ENCODE peak calls at places on chromosome 5, in ten cellular contexts. A, P, F, B, O, G, Z, V, T and M are unnamed samples.

GRCh38 chr5:146703499-146703898 is 175.1 kb downstream of the PPP2R2B start:
- DNase-seq in A (no peak), P (no peak), F (no peak), B (no peak), O (no peak), G (no peak), Z (no peak), V (no peak), T (no peak), M (no peak)

GRCh38 chr5:98796197-98796972 is 22.9 kb downstream of the RGMB start:
- DNase-seq in A (peak; percentile 69), P (peak; percentile 77), F (peak; percentile 9), B (no peak), O (no peak), G (peak; percentile 71), Z (peak; percentile 69), V (no peak), T (no peak), M (no peak)

GRCh38 chr5:109836280-109836679 is 146.6 kb downstream of the MAN2A1 start:
- DNase-seq in A (no peak), P (no peak), F (no peak), B (no peak), O (no peak), G (no peak), Z (no peak), V (no peak), T (no peak), M (no peak)

GRCh38 chr5:3118321-3118720 is 366.8 kb upstream of the IRX2 start:
- DNase-seq in A (no peak), P (no peak), F (no peak), B (no peak), O (no peak), G (no peak), Z (no peak), V (no peak), T (no peak), M (no peak)

GRCh38 chr5:59358497-59358896 is 535.0 kb downstream of the PDE4D start:
- DNase-seq in A (no peak), P (peak; percentile 14), F (no peak), B (no peak), O (no peak), G (peak; percentile 78), Z (peak; percentile 85), V (no peak), T (no peak), M (no peak)

GRCh38 chr5:173329370-173330150 is 1.3 kb upstream of the STC2 start:
- DNase-seq in A (peak; percentile 89), P (peak; percentile 40), F (no peak), B (no peak), O (no peak), G (peak; percentile 24), Z (no peak), V (no peak), T (no peak), M (no peak)

GRCh38 chr5:135156715-135157404 is 122.8 kb upstream of the PITX1 start:
- DNase-seq in A (no peak), P (no peak), F (no peak), B (no peak), O (no peak), G (no peak), Z (no peak), V (no peak), T (no peak), M (no peak)

GRCh38 chr5:14917719-14918118 is 46.1 kb upstream of the ANKH start:
- DNase-seq in A (no peak), P (no peak), F (no peak), B (no peak), O (no peak), G (no peak), Z (no peak), V (no peak), T (no peak), M (no peak)

GRCh38 chr5:73412597-73412988 is 36.0 kb downstream of the FOXD1 start:
- DNase-seq in A (no peak), P (peak; percentile 86), F (no peak), B (no peak), O (no peak), G (peak; percentile 37), Z (no peak), V (no peak), T (no peak), M (no peak)

GRCh38 chr5:113807384-113808053 is 294.0 kb downstream of the YTHDC2 start:
- DNase-seq in A (no peak), P (peak; percentile 30), F (no peak), B (no peak), O (no peak), G (peak; percentile 25), Z (peak; percentile 31), V (no peak), T (no peak), M (no peak)

GRCh38 chr5:72242796-72243475 is 77.1 kb downstream of the MRPS27 start:
- DNase-seq in A (no peak), P (peak; percentile 89), F (no peak), B (no peak), O (no peak), G (no peak), Z (no peak), V (no peak), T (no peak), M (no peak)

GRCh38 chr5:150278916-150279315 is 10.7 kb downstream of the CAMK2A start:
- DNase-seq in A (no peak), P (peak; percentile 89), F (no peak), B (no peak), O (no peak), G (peak; percentile 55), Z (peak; percentile 64), V (no peak), T (no peak), M (no peak)